ENCODE peak calls at places on chromosomes 3 and 15, in ten cellular contexts. V is vagina; M is uterus; T is A549; B is sigmoid colon; Y is HCT116; G is K562; A is neural progenitor cell; I is stomach; L is CD4-positive, alpha-beta memory T cell. U is an unnamed sample. For H3K4me1, the result is how much of the 10 kb centered on the place peaks cover.

GRCh38 chr3:111566844-111567243 is 24.8 kb downstream of the CD96 start:
- DNase-seq in V (no peak), M (no peak), T (no peak), B (no peak), Y (no peak), G (no peak), A (no peak), I (no peak), L (no peak), U (no peak)

GRCh38 chr15:75662823-75663519 is 15.3 kb downstream of the SNX33 start:
- DNase-seq in V (no peak), M (no peak), T (no peak), B (no peak), Y (no peak), G (no peak), A (no peak), I (no peak), L (no peak), U (no peak)

GRCh38 chr15:64522226-64522823 is 61.9 kb downstream of the ZNF609 start:
- DNase-seq in V (no peak), M (no peak), T (no peak), B (no peak), Y (no peak), G (no peak), A (no peak), I (no peak), L (no peak), U (no peak)

GRCh38 chr3:125186800-125187598 is 25.5 kb downstream of the SLC12A8 start:
- DNase-seq in V (no peak), M (no peak), T (no peak), B (no peak), Y (no peak), G (no peak), A (peak), I (no peak), L (no peak), U (peak)

GRCh38 chr15:67808821-67809220 is 16.5 kb upstream of the SKOR1 start:
- DNase-seq in V (no peak), M (peak), T (no peak), B (peak), Y (no peak), G (no peak), A (no peak), I (no peak), L (no peak), U (peak)

GRCh38 chr3:125154800-125155269 is 57.7 kb downstream of the SLC12A8 start:
- DNase-seq in V (no peak), M (no peak), T (no peak), B (no peak), Y (no peak), G (peak), A (no peak), I (no peak), L (peak), U (peak)

GRCh38 chr3:114551770-114552526 is 258.1 kb downstream of the TIGIT start:
- DNase-seq in V (no peak), M (no peak), T (peak), B (no peak), Y (peak), G (peak), A (no peak), I (no peak), L (no peak), U (no peak)

GRCh38 chr3:141476033-141476432 is 10.8 kb upstream of the RASA2 start:
- DNase-seq in V (no peak), M (no peak), T (no peak), B (no peak), Y (no peak), G (no peak), A (no peak), I (no peak), L (no peak), U (no peak)

GRCh38 chr3:72517804-72518442 is 330.3 kb downstream of the SHQ1 start:
- DNase-seq in V (no peak), M (no peak), T (no peak), B (no peak), Y (no peak), G (no peak), A (no peak), I (no peak), L (no peak), U (no peak)

GRCh38 chr3:16307832-16308531 is 43.0 kb downstream of the OXNAD1 start:
- DNase-seq in V (no peak), M (no peak), T (no peak), B (no peak), Y (no peak), G (no peak), A (no peak), I (no peak), L (no peak), U (no peak)

GRCh38 chr3:178270838-178271237 is 265.4 kb upstream of the KCNMB2 start:
- DNase-seq in V (no peak), M (no peak), T (no peak), B (no peak), Y (no peak), G (no peak), A (no peak), I (no peak), L (no peak), U (no peak)

GRCh38 chr3:124812291-124813265 is 74.6 kb downstream of the ITGB5 start:
- DNase-seq in V (no peak), M (peak), T (peak), B (peak), Y (peak), G (peak), A (no peak), I (peak), L (no peak), U (no peak)

GRCh38 chr3:25150199-25150598 is 277.9 kb upstream of the RARB start:
- DNase-seq in V (no peak), M (no peak), T (no peak), B (no peak), Y (no peak), G (no peak), A (peak), I (no peak), L (no peak), U (no peak)

GRCh38 chr3:182609575-182610156 is 183.6 kb upstream of the ATP11B start:
- DNase-seq in V (no peak), M (no peak), T (no peak), B (no peak), Y (peak), G (no peak), A (no peak), I (peak), L (no peak), U (no peak)

GRCh38 chr15:70382762-70383458 is 285.2 kb upstream of the TLE3 start:
- DNase-seq in V (peak), M (no peak), T (no peak), B (no peak), Y (no peak), G (no peak), A (no peak), I (no peak), L (no peak), U (peak)

GRCh38 chr15:41983621-41984571 is 11.5 kb upstream of the EHD4 start:
- DNase-seq in V (peak), M (no peak), T (no peak), B (peak), Y (no peak), G (no peak), A (no peak), I (peak), L (no peak), U (peak)

GRCh38 chr3:53273271-53273670 is 17.4 kb upstream of the TKT start:
- DNase-seq in V (no peak), M (no peak), T (no peak), B (no peak), Y (no peak), G (no peak), A (no peak), I (no peak), L (no peak), U (no peak)

GRCh38 chr3:185815391-185816282 is 9.2 kb downstream of the IGF2BP2 start:
- DNase-seq in V (no peak), M (no peak), T (no peak), B (no peak), Y (no peak), G (peak), A (peak), I (no peak), L (no peak), U (no peak)

GRCh38 chr3:30527720-30528119 is 78.7 kb upstream of the TGFBR2 start:
- DNase-seq in V (no peak), M (no peak), T (no peak), B (no peak), Y (no peak), G (no peak), A (no peak), I (no peak), L (no peak), U (no peak)

GRCh38 chr3:146148468-146148931 is 12.5 kb downstream of the PLOD2 start:
- DNase-seq in V (no peak), M (no peak), T (no peak), B (no peak), Y (no peak), G (no peak), A (no peak), I (no peak), L (no peak), U (no peak)

GRCh38 chr3:34212671-34213070 is 414.2 kb downstream of the PDCD6IP start:
- DNase-seq in V (no peak), M (no peak), T (no peak), B (no peak), Y (no peak), G (no peak), A (peak), I (peak), L (no peak), U (no peak)

GRCh38 chr3:122010506-122010905 is 11.5 kb downstream of the ILDR1 start:
- DNase-seq in V (no peak), M (no peak), T (no peak), B (no peak), Y (no peak), G (no peak), A (no peak), I (no peak), L (no peak), U (no peak)

GRCh38 chr15:19943515-19943914 is 598.1 kb downstream of the GOLGA6L6 start:
- DNase-seq in V (no peak), M (no peak), T (no peak), B (no peak), Y (no peak), G (no peak), A (no peak), I (no peak), L (no peak), U (no peak)

GRCh38 chr3:61985020-61985419 is 388.3 kb downstream of the FEZF2 start:
- DNase-seq in V (no peak), M (no peak), T (no peak), B (no peak), Y (no peak), G (no peak), A (no peak), I (no peak), L (no peak), U (no peak)

GRCh38 chr15:71137138-71137518 is 21.9 kb downstream of the THSD4 start:
- DNase-seq in V (no peak), M (no peak), T (no peak), B (no peak), Y (no peak), G (no peak), A (no peak), I (peak), L (no peak), U (no peak)

GRCh38 chr15:59616390-59616789 is 4.8 kb downstream of the GCNT3 start:
- DNase-seq in V (no peak), M (no peak), T (no peak), B (no peak), Y (no peak), G (no peak), A (no peak), I (no peak), L (no peak), U (no peak)

GRCh38 chr3:13482106-13482690 is 2.1 kb downstream of the HDAC11 start:
- DNase-seq in V (no peak), M (no peak), T (no peak), B (peak), Y (no peak), G (no peak), A (no peak), I (no peak), L (no peak), U (peak)

GRCh38 chr3:114846252-114846651 is 300.8 kb downstream of the ZBTB20 start:
- DNase-seq in V (no peak), M (no peak), T (no peak), B (no peak), Y (no peak), G (no peak), A (no peak), I (no peak), L (no peak), U (no peak)

GRCh38 chr15:50353251-50353998 is 1.6 kb downstream of the GABPB1 start:
- DNase-seq in V (no peak), M (no peak), T (no peak), B (no peak), Y (no peak), G (no peak), A (no peak), I (no peak), L (peak), U (no peak)

GRCh38 chr3:160103397-160103796 is 114.8 kb downstream of the IL12A start:
- DNase-seq in V (no peak), M (no peak), T (no peak), B (no peak), Y (no peak), G (no peak), A (no peak), I (no peak), L (no peak), U (no peak)

GRCh38 chr15:70545526-70545925 is 217.8 kb downstream of the UACA start:
- DNase-seq in V (no peak), M (no peak), T (no peak), B (no peak), Y (no peak), G (no peak), A (no peak), I (no peak), L (no peak), U (peak)

GRCh38 chr15:89909611-89910010 is 3.1 kb downstream of the ARPIN start:
- DNase-seq in V (no peak), M (no peak), T (no peak), B (no peak), Y (no peak), G (no peak), A (no peak), I (no peak), L (no peak), U (no peak)

DNA sequence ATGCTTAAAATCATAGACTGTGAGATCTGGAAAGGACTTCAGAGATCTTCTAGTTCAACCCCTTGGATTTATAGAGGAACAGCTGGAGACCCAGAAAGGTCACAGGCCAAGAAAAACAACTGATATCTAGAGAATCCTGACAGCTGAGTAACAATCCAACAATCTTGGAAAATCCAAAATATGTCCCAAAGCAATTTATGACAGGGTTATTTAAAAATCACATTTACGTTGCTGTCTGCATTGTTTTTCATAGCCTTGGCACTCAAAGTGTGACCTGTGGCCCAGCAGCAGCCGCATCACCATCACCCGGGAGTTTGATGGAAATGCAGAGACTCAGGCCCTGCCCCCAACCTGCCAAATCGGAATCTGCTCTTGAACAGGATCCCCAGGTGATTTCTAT is 78.8 kb downstream of the FBN1 start:
- DNase-seq in V (no peak), M (no peak), T (no peak), B (no peak), Y (no peak), G (no peak), A (no peak), I (no peak), L (no peak), U (no peak)
- H3K4me1 ChIP-seq in V (under half), M (under half), T (under half), B (under half), Y (under half), G (under half), A (under half), I (under half), L (under half), U (under half)

GRCh38 chr3:170154084-170154483 is 27.4 kb downstream of the PHC3 start:
- DNase-seq in V (no peak), M (no peak), T (no peak), B (no peak), Y (no peak), G (no peak), A (no peak), I (no peak), L (no peak), U (no peak)
- H3K4me1 ChIP-seq in V (under half), M (under half), T (under half), B (under half), Y (under half), G (under half), A (under half), I (under half), L (half or more), U (under half)

DNA sequence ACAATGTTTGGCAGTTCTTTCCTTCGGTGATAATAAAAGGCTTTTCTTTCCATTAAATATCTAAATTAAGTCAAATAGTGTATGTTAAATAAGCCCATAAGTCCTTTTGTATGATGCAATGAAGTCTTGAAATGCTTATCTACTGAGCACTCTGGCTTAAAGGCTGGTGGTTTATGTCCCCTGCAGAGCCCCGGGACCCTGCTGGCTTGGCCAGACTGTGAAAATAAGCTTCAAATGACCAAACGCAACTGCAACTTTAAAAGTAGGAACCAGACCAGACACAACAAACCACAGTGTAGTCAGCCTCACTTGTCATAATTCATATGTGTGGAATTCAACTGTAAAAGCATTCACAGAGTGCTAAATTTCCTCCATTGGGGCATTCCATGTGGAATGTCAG is 72.5 kb downstream of the FOXP1 start:
- DNase-seq in V (no peak), M (no peak), T (peak), B (no peak), Y (no peak), G (peak), A (no peak), I (no peak), L (no peak), U (peak)
- H3K4me1 ChIP-seq in V (under half), M (under half), T (half or more), B (under half), Y (under half), G (under half), A (under half), I (under half), L (under half), U (under half)

DNA sequence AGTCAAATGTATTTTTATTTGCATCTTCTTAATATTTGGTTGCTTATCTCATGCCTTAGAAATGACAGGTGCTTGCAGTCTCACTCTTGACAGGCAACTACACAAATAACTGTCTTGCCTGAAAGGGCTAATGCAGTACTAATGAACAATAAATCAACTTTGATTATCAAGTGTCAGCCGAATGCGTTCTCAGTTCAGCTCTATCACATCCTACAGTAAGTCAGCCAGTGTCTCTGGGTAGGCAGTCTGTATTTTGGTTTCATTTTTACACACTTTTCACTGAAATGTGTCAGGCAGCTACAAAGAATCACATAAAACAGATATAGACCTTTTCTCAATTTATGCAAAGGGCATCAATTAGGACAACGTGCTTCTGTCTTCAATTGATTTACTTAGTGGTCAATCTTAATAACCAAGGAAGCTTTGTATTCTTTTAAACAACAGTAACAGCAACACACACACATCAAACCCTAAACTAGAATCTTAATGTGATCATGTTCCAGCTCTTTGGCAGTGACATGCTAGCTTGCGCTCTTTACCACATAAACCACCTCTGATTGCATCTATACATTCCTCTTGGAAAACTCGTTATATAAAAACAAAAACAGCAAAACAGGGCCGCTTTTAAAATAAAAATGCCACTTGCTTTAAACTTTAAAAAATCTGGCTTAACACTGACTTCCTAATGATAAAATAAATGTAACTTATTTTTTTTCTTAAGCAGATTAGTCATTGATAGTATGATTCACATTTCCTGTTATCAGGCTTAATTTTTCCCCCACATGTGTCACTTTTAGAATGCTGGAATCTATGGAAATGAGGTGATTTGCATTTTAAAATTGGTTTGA is 520.4 kb downstream of the FOXP1 start:
- DNase-seq in V (no peak), M (no peak), T (no peak), B (no peak), Y (no peak), G (peak), A (no peak), I (no peak), L (peak), U (no peak)
- H3K4me1 ChIP-seq in V (half or more), M (under half), T (half or more), B (half or more), Y (under half), G (under half), A (under half), I (half or more), L (half or more), U (under half)

DNA sequence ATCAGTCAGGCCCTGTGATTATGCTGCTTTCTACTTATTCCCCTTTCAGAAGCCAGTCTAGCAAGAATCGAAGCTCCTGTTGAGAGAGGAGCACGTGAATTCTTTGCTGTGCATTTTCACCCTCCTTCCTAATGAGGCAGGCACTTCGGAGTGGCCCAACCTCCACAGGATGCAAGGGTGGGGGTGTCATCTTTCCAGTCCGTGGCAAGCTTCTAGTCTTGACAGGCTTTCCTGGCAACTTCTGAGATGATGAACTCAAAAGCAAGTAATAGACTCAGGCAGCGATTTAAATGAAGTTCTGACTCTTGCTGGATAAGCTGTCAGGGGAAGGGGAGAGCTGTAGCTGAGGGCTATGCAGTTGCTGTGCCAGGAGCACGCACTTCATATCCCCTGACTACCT is 8.6 kb downstream of the PRICKLE2 start:
- DNase-seq in V (no peak), M (peak), T (no peak), B (no peak), Y (no peak), G (no peak), A (peak), I (no peak), L (no peak), U (no peak)
- H3K4me1 ChIP-seq in V (half or more), M (under half), T (half or more), B (half or more), Y (under half), G (under half), A (half or more), I (under half), L (under half), U (under half)

GRCh38 chr3:71088019-71088711 is 495.4 kb downstream of the FOXP1 start:
- DNase-seq in V (no peak), M (no peak), T (no peak), B (no peak), Y (no peak), G (no peak), A (no peak), I (no peak), L (no peak), U (no peak)
- H3K4me1 ChIP-seq in V (under half), M (under half), T (under half), B (under half), Y (under half), G (under half), A (under half), I (under half), L (half or more), U (under half)

DNA sequence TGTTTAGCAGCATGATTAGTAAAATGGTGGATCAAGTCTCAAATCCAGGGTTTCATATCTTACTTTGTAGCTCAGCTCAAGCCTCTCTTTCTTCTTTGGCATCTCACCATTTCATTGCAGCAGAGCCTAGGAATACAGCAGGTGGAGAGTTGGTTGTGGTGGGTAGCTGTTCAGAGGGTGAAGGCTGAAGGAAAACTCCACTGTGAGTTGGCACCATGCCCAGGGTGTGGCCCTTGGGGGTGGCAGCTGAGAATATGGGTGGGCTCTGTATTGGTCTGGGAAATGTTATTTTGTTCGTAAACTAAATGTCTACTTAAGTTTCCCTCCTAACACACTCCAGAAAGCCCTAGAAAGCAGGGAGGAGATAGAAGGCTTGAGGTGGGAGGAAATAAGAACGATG is 1.7 kb upstream of the MAP1A start:
- DNase-seq in V (no peak), M (no peak), T (no peak), B (no peak), Y (no peak), G (no peak), A (no peak), I (no peak), L (no peak), U (no peak)
- H3K4me1 ChIP-seq in V (under half), M (under half), T (under half), B (half or more), Y (under half), G (half or more), A (under half), I (under half), L (under half), U (under half)